ENCODE peak calls at places on chromosomes 3 and 15, in seven cellular contexts. P is left colon, I is coronary artery, X is GM03348, V is cardiac muscle cell, A is myocyte, H is omental fat pad. J is an unnamed sample.

GRCh38 chr15:26983822-26984221 is 12.8 kb downstream of the GABRG3 start:
- DNase-seq in P (no peak), I (no peak), X (no peak), V (no peak), A (no peak), H (no peak), J (no peak)

GRCh38 chr3:195100903-195101591 is 169.9 kb downstream of the XXYLT1 start:
- DNase-seq in P (no peak), I (no peak), X (peak), V (peak), A (no peak), H (no peak), J (no peak)

GRCh38 chr3:66463734-66464511 is 36.9 kb downstream of the LRIG1 start:
- DNase-seq in P (no peak), I (no peak), X (no peak), V (no peak), A (no peak), H (no peak), J (no peak)

GRCh38 chr3:168021737-168022450 is 73.8 kb downstream of the GOLIM4 start:
- DNase-seq in P (no peak), I (no peak), X (no peak), V (no peak), A (peak), H (no peak), J (no peak)

GRCh38 chr3:42694366-42694765 is 8.2 kb downstream of the HHATL start:
- DNase-seq in P (no peak), I (no peak), X (no peak), V (no peak), A (no peak), H (no peak), J (no peak)

GRCh38 chr3:196138927-196139680 is 57.2 kb upstream of the TFRC start:
- DNase-seq in P (no peak), I (no peak), X (peak), V (peak), A (no peak), H (no peak), J (no peak)

GRCh38 chr3:1179116-1179515 is 86.3 kb downstream of the CNTN6 start:
- DNase-seq in P (no peak), I (no peak), X (no peak), V (peak), A (no peak), H (no peak), J (no peak)

GRCh38 chr3:59101091-59101738 is 51.4 kb upstream of the CFAP20DC start:
- DNase-seq in P (no peak), I (no peak), X (no peak), V (peak), A (peak), H (no peak), J (no peak)

GRCh38 chr3:132006605-132007204 is 28.1 kb downstream of the CPNE4 start:
- DNase-seq in P (no peak), I (no peak), X (peak), V (peak), A (peak), H (no peak), J (no peak)

GRCh38 chr15:78041946-78042345 is 35.6 kb downstream of the TBC1D2B start:
- DNase-seq in P (no peak), I (no peak), X (no peak), V (no peak), A (no peak), H (no peak), J (no peak)

GRCh38 chr15:64284037-64284436 is 71.9 kb downstream of the CSNK1G1 start:
- DNase-seq in P (no peak), I (no peak), X (peak), V (peak), A (peak), H (no peak), J (no peak)

GRCh38 chr3:176058856-176059255 is 1138.4 kb downstream of the TBL1XR1 start:
- DNase-seq in P (no peak), I (no peak), X (no peak), V (no peak), A (no peak), H (no peak), J (no peak)

GRCh38 chr3:463793-464192 is 267.2 kb downstream of the CHL1 start:
- DNase-seq in P (no peak), I (no peak), X (no peak), V (no peak), A (no peak), H (no peak), J (no peak)

GRCh38 chr3:194293546-194294198 is 57.5 kb downstream of the CPN2 start:
- DNase-seq in P (no peak), I (no peak), X (no peak), V (no peak), A (no peak), H (no peak), J (peak)

GRCh38 chr15:87522997-87523396 is 733.5 kb downstream of the NTRK3 start:
- DNase-seq in P (no peak), I (no peak), X (no peak), V (no peak), A (no peak), H (no peak), J (no peak)

GRCh38 chr3:68256635-68257034 is 602.2 kb upstream of the SUCLG2 start:
- DNase-seq in P (no peak), I (no peak), X (no peak), V (no peak), A (no peak), H (no peak), J (no peak)